ENCODE peak calls at places on chromosomes 11 and 22, in eight cellular contexts. J, Q, R, F, K, I, O and Y are unnamed samples.

GRCh38 chr11:69702769-69703510 is 882 bp downstream of the FGF19 start:
- DNase-seq in J (no peak), Q (no peak), R (no peak), F (no peak), K (no peak), I (no peak), O (no peak), Y (no peak)

GRCh38 chr11:81673001-81673400 is 1060.7 kb downstream of the FAM181B start:
- DNase-seq in J (peak), Q (no peak), R (peak), F (peak), K (no peak), I (no peak), O (no peak), Y (peak)

GRCh38 chr22:35312198-35313059 is 12.7 kb downstream of the TOM1 start:
- DNase-seq in J (peak), Q (no peak), R (peak), F (peak), K (peak), I (peak), O (peak), Y (no peak)

GRCh38 chr11:31295308-31295707 is 74.2 kb downstream of the DCDC1 start:
- DNase-seq in J (no peak), Q (no peak), R (no peak), F (no peak), K (no peak), I (no peak), O (no peak), Y (no peak)

GRCh38 chr22:35072939-35073338 is 7.0 kb downstream of the ISX start:
- DNase-seq in J (no peak), Q (no peak), R (no peak), F (no peak), K (no peak), I (peak), O (no peak), Y (no peak)

GRCh38 chr11:102112654-102112926 is 2.3 kb downstream of the YAP1 start:
- DNase-seq in J (no peak), Q (no peak), R (no peak), F (no peak), K (no peak), I (no peak), O (no peak), Y (no peak)

GRCh38 chr11:47233989-47234668 is 14.5 kb downstream of the ACP2 start:
- DNase-seq in J (peak), Q (peak), R (peak), F (no peak), K (peak), I (no peak), O (no peak), Y (no peak)

GRCh38 chr22:33512961-33513360 is 407.3 kb downstream of the LARGE1 start:
- DNase-seq in J (no peak), Q (no peak), R (no peak), F (no peak), K (no peak), I (no peak), O (no peak), Y (no peak)

GRCh38 chr11:67289226-67289650 is at the start of gene ANKRD13D:
- DNase-seq in J (no peak), Q (no peak), R (no peak), F (no peak), K (no peak), I (no peak), O (peak), Y (no peak)

GRCh38 chr11:109940816-109941215 is 152.4 kb upstream of the ZC3H12C start:
- DNase-seq in J (peak), Q (no peak), R (peak), F (peak), K (no peak), I (peak), O (no peak), Y (peak)

GRCh38 chr11:109934151-109934550 is 159.0 kb upstream of the ZC3H12C start:
- DNase-seq in J (no peak), Q (no peak), R (no peak), F (no peak), K (no peak), I (no peak), O (no peak), Y (no peak)

GRCh38 chr11:109937968-109938367 is 155.2 kb upstream of the ZC3H12C start:
- DNase-seq in J (no peak), Q (no peak), R (no peak), F (no peak), K (no peak), I (no peak), O (no peak), Y (no peak)

GRCh38 chr11:109939176-109939810 is 153.9 kb upstream of the ZC3H12C start:
- DNase-seq in J (peak), Q (no peak), R (peak), F (peak), K (peak), I (peak), O (peak), Y (peak)
- TF ChIP-seq CTCF in J (peak), Q (peak), R (peak), F (peak), K (peak), I (peak), O (peak), Y (peak)

GRCh38 chr11:29750392-29750791 is 266.4 kb downstream of the KCNA4 start:
- DNase-seq in J (no peak), Q (no peak), R (no peak), F (no peak), K (no peak), I (no peak), O (no peak), Y (no peak)

GRCh38 chr11:29755474-29755873 is 261.4 kb downstream of the KCNA4 start:
- DNase-seq in J (no peak), Q (no peak), R (no peak), F (no peak), K (no peak), I (no peak), O (no peak), Y (no peak)

DNA sequence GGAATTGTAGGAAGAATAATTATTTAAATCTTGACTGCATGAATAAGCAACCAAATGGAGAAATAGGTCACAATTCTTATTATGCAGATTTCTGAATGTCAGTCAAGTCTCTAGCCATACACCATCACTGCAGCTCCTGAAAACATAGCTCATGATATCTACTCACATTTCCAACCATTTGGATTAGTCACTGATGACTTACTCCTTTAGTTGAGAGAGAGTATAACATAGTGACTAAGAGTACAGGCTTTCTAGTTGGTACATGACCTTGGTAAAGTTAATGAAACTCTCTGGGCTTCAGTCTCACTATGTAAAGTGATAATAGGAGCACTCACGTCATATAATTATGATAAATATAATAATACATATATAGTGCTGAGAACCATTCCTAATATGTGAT is 265.2 kb downstream of the KCNA4 start:
- DNase-seq in J (no peak), Q (no peak), R (no peak), F (peak), K (no peak), I (no peak), O (no peak), Y (no peak)
- TF ChIP-seq CTCF in J (no peak), Q (no peak), R (no peak), F (no peak), K (no peak), I (no peak), O (no peak), Y (no peak)

GRCh38 chr11:133900176-133901105 is 55.1 kb upstream of the SPATA19 start:
- DNase-seq in J (no peak), Q (no peak), R (no peak), F (no peak), K (no peak), I (no peak), O (peak), Y (no peak)

GRCh38 chr11:133901999-133902398 is 54.8 kb downstream of the IGSF9B start:
- DNase-seq in J (no peak), Q (no peak), R (no peak), F (no peak), K (no peak), I (no peak), O (peak), Y (no peak)

GRCh38 chr11:133902506-133902905 is 54.3 kb downstream of the IGSF9B start:
- DNase-seq in J (no peak), Q (no peak), R (no peak), F (no peak), K (no peak), I (no peak), O (peak), Y (no peak)

GRCh38 chr11:133903056-133903455 is 53.7 kb downstream of the IGSF9B start:
- DNase-seq in J (no peak), Q (no peak), R (no peak), F (no peak), K (no peak), I (no peak), O (no peak), Y (no peak)

DNA sequence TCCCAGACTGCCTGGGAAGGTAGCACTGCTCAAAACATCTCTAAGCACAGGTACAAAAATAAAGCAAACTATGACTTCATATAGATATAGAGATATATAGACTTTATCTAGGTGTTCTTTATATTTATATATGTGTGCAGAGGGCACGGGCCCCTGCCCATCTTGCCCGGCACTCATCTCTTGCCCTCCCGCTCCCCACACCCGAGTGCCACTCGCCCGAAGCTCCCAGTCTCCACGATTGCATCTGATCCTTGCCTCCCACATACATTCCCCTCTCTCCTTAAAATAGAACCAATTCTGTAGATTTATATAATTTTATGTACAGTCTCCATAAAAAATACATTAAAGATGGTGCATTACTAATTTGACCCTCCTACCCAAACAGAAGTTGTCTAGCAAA is 55.5 kb downstream of the IGSF9B start:
- DNase-seq in J (no peak), Q (no peak), R (no peak), F (no peak), K (no peak), I (no peak), O (peak), Y (no peak)
- TF ChIP-seq CTCF in J (no peak), Q (no peak), R (no peak), F (no peak), K (no peak), I (no peak), O (no peak), Y (no peak)

DNA sequence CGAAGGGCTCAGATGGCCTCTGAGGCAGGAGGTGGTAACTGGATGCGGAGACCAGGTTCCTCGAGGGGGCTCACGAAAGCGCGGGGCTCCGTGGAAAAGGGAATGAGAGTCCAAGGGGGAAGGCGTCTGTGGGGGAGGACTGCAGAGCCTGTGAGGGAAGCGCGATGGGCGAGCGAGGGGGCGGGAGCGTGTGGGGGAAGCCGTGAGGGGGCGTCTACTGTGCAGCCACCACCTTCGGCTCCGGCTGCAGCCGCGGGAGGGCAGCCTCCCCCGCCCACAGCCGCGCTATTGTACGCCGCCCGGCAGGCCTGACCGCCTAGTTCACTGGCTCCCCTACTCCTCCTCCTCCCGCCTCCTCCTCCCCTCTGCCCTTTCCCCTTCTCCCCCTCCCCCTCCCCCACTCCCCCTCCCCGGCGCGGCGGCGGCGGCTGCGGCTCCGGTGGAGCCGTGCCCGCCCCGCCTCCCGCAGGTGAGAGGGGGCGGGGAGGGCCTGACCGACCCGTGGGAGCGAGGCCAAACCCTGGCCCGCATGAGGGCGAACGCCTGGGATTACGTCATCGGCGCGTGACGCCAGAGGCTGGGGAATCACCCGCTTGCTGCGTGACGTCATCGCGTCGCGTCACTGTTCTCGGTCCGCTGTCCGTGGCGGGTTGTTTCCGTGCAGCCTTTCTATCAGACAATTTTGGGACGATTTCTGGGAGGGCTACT is at the start of gene PAK1:
- DNase-seq in J (peak), Q (peak), R (peak), F (peak), K (peak), I (no peak), O (peak), Y (peak)
- TF ChIP-seq CTCF in J (peak), Q (peak), R (no peak), F (peak), K (no peak), I (peak), O (peak), Y (peak)

GRCh38 chr11:2702771-2703486 is 3.1 kb upstream of the KCNQ1OT1 start:
- DNase-seq in J (no peak), Q (peak), R (no peak), F (no peak), K (no peak), I (no peak), O (no peak), Y (no peak)
- TF ChIP-seq CTCF in J (no peak), Q (no peak), R (no peak), F (no peak), K (no peak), I (no peak), O (no peak), Y (no peak)

GRCh38 chr11:60348116-60348515 is 21.1 kb downstream of the MS4A6E start:
- DNase-seq in J (no peak), Q (no peak), R (no peak), F (no peak), K (no peak), I (no peak), O (no peak), Y (no peak)
- TF ChIP-seq CTCF in J (no peak), Q (no peak), R (no peak), F (no peak), K (no peak), I (no peak), O (no peak), Y (no peak)

DNA sequence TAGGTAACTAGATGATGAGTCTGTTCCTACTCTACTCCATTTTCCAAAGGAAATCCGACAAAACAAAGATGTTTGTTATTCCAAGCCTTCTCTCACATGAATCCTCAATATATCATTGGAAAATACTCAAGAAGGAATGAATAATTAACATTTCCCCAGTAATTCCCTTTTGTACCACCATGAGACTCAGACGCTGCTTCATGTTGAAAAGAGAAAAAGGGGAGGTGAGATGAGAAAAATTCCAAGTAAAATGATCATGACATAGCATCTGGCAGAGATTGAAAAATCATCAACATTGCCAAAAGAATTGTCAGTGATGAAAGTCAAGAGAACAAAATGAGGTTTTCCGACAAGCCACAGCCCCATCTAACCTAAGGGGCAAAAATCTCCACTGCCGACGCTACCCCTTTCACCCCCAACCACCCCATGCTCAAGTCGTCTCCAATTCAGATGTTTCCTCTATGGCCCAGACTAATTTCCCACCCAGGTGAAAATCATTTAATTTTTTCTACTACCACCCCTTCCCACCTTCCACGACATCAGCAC is 1.3 kb downstream of the RAB6A start:
- DNase-seq in J (no peak), Q (no peak), R (peak), F (no peak), K (no peak), I (no peak), O (no peak), Y (no peak)
- TF ChIP-seq CTCF in J (no peak), Q (no peak), R (peak), F (peak), K (peak), I (peak), O (peak), Y (peak)

DNA sequence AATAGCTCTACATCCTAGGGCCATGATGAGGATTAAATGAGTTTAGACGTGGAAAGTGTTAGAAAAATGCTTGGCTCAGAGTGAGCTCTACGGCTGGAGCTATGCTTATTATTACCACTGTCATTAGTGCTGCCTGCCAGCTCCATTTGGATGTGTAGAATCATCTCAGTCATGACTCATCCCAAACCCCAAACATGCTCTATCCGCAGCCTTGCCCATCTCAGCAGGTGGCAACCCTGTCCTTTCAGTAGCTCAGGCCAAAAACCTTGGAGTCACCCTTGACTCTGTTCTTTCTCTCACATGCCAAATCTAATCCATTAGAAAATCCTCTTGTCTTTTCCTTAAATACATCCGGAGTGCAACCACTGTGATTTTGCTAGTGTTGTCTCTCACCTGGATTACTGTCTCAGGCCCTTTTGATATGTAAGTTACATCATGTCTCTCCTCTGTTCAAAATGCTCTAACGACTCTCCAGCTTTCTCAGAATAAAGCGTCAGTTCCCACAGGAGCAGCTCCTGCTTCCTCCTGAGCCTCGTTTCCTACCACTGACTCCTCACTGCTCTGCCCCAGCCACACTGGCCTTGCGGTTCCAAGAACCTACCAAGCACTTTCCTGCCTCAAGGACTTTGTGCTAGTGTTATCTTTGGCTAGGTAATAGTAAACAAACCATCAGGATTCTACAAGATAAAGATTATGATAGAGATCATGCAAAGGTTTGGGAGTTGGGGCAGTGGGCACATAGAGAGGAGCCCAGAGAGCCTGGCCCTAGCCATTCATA is 10.5 kb upstream of the CHRM1 start:
- DNase-seq in J (no peak), Q (no peak), R (peak), F (no peak), K (no peak), I (no peak), O (no peak), Y (no peak)
- TF ChIP-seq CTCF in J (no peak), Q (no peak), R (no peak), F (no peak), K (no peak), I (no peak), O (no peak), Y (no peak)

GRCh38 chr11:43021466-43021865 is 290.3 kb upstream of the API5 start:
- DNase-seq in J (no peak), Q (no peak), R (no peak), F (no peak), K (no peak), I (no peak), O (no peak), Y (no peak)
- TF ChIP-seq CTCF in J (no peak), Q (peak), R (no peak), F (no peak), K (no peak), I (no peak), O (peak), Y (no peak)